ENCODE peak calls at places on chromosomes 16 and 17, in nine cellular contexts. Z, R, I, F, D, X, W, B and H are unnamed samples.

GRCh38 chr17:17810374-17811248 is 26.2 kb downstream of the SREBF1 start:
- DNase-seq in Z (peak), R (peak), I (no peak), F (peak), D (peak), X (no peak), W (no peak), B (no peak), H (no peak)

GRCh38 chr17:81666092-81666341 is 388 bp downstream of the OXLD1 start:
- DNase-seq in Z (no peak), R (no peak), I (no peak), F (no peak), D (peak), X (no peak), W (no peak), B (no peak), H (peak)

GRCh38 chr16:29158031-29158430 is 173.2 kb downstream of the LAT start:
- DNase-seq in Z (no peak), R (no peak), I (no peak), F (no peak), D (no peak), X (no peak), W (no peak), B (no peak), H (no peak)

GRCh38 chr17:59786536-59787319 is 79.3 kb downstream of the VMP1 start:
- DNase-seq in Z (peak), R (no peak), I (peak), F (peak), D (peak), X (peak), W (peak), B (peak), H (peak)

GRCh38 chr17:32110596-32110995 is 31.7 kb upstream of the RHOT1 start:
- DNase-seq in Z (no peak), R (no peak), I (no peak), F (no peak), D (no peak), X (no peak), W (no peak), B (no peak), H (no peak)

GRCh38 chr17:19538095-19539039 is 4.7 kb downstream of the SLC47A1 start:
- DNase-seq in Z (peak), R (no peak), I (no peak), F (no peak), D (no peak), X (no peak), W (no peak), B (peak), H (no peak)

GRCh38 chr16:67447508-67448076 is 16.7 kb downstream of the HSD11B2 start:
- DNase-seq in Z (no peak), R (peak), I (no peak), F (peak), D (peak), X (peak), W (no peak), B (peak), H (no peak)

GRCh38 chr17:1490643-1491405 is 1.7 kb downstream of the MYO1C start:
- DNase-seq in Z (peak), R (peak), I (no peak), F (peak), D (no peak), X (peak), W (peak), B (peak), H (peak)

GRCh38 chr17:68238488-68238887 is 9.4 kb upstream of the AMZ2 start:
- DNase-seq in Z (no peak), R (no peak), I (no peak), F (no peak), D (no peak), X (no peak), W (no peak), B (no peak), H (no peak)

GRCh38 chr16:66473654-66474519 is 46.8 kb downstream of the BEAN1 start:
- DNase-seq in Z (no peak), R (no peak), I (no peak), F (no peak), D (no peak), X (no peak), W (peak), B (no peak), H (peak)

GRCh38 chr16:47143329-47143676 is 442 bp downstream of the NETO2 start:
- DNase-seq in Z (peak), R (peak), I (no peak), F (peak), D (peak), X (peak), W (no peak), B (peak), H (peak)

GRCh38 chr16:12426122-12426521 is 377.6 kb downstream of the CPPED1 start:
- DNase-seq in Z (peak), R (no peak), I (no peak), F (peak), D (peak), X (no peak), W (no peak), B (no peak), H (peak)

GRCh38 chr17:72008236-72008874 is 112.5 kb upstream of the SOX9 start:
- DNase-seq in Z (no peak), R (no peak), I (no peak), F (peak), D (peak), X (no peak), W (no peak), B (no peak), H (peak)

GRCh38 chr16:51112311-51112710 is 38.8 kb downstream of the SALL1 start:
- DNase-seq in Z (no peak), R (no peak), I (no peak), F (no peak), D (no peak), X (no peak), W (no peak), B (no peak), H (no peak)

GRCh38 chr16:20049831-20050230 is 23.9 kb downstream of the GPR139 start:
- DNase-seq in Z (no peak), R (no peak), I (no peak), F (no peak), D (no peak), X (no peak), W (no peak), B (no peak), H (no peak)

GRCh38 chr17:20116683-20117309 is 107.6 kb downstream of the SPECC1 start:
- DNase-seq in Z (peak), R (no peak), I (no peak), F (peak), D (peak), X (peak), W (no peak), B (peak), H (peak)

GRCh38 chr16:85309656-85310587 is 197.7 kb upstream of the CIBAR2 start:
- DNase-seq in Z (no peak), R (peak), I (no peak), F (no peak), D (no peak), X (no peak), W (no peak), B (peak), H (no peak)

GRCh38 chr17:75571197-75571884 is 16.3 kb upstream of the MYO15B start:
- DNase-seq in Z (peak), R (no peak), I (no peak), F (peak), D (peak), X (peak), W (no peak), B (peak), H (no peak)

GRCh38 chr16:83779881-83780280 is 27.9 kb upstream of the HSBP1 start:
- DNase-seq in Z (no peak), R (no peak), I (peak), F (peak), D (peak), X (peak), W (no peak), B (no peak), H (peak)

GRCh38 chr17:40317345-40317873 is 8.4 kb downstream of the RARA start:
- DNase-seq in Z (peak), R (no peak), I (no peak), F (peak), D (peak), X (peak), W (peak), B (peak), H (peak)

GRCh38 chr17:73093286-73093685 is 798 bp upstream of the SLC39A11 start:
- DNase-seq in Z (no peak), R (no peak), I (no peak), F (no peak), D (no peak), X (no peak), W (no peak), B (no peak), H (no peak)

GRCh38 chr16:27229891-27230470 is 26.7 kb downstream of the KDM8 start:
- DNase-seq in Z (no peak), R (no peak), I (no peak), F (no peak), D (no peak), X (no peak), W (no peak), B (no peak), H (no peak)

GRCh38 chr16:11105038-11105903 is 150.7 kb downstream of the SOCS1 start:
- DNase-seq in Z (peak), R (no peak), I (peak), F (peak), D (peak), X (peak), W (no peak), B (peak), H (peak)

GRCh38 chr17:58586009-58586408 is 71.6 kb upstream of the MTMR4 start:
- DNase-seq in Z (no peak), R (no peak), I (no peak), F (no peak), D (no peak), X (no peak), W (no peak), B (no peak), H (no peak)

GRCh38 chr17:83133302-83134121 is 54.1 kb downstream of the METRNL start:
- DNase-seq in Z (no peak), R (no peak), I (no peak), F (no peak), D (no peak), X (no peak), W (peak), B (peak), H (no peak)

GRCh38 chr16:19507882-19508281 is 14.0 kb downstream of the GDE1 start:
- DNase-seq in Z (no peak), R (no peak), I (no peak), F (no peak), D (no peak), X (no peak), W (no peak), B (no peak), H (no peak)

GRCh38 chr17:49002331-49002730 is 5.1 kb downstream of the IGF2BP1 start:
- DNase-seq in Z (peak), R (no peak), I (no peak), F (no peak), D (no peak), X (peak), W (no peak), B (no peak), H (no peak)

DNA sequence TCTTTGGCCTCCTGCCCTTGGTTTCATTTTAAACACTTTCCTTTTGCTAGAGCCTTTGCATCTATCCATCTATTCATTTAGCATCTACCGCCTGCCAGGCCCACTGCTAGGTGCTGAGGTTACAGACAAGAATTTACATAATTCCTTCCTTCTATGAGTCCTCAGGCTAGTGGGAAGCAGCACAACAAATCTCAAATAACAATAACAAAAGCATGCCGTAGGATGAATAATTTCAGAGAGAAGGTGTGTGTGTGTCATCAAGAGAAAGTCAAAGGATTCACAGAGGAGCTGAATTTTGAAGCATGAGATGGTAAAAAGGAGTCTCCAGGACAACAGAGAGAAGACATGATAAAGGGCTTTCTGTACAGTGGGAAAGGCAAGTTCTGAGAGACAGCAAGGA is 6.1 kb upstream of the SLC46A1 start:
- DNase-seq in Z (no peak), R (no peak), I (no peak), F (no peak), D (no peak), X (no peak), W (no peak), B (no peak), H (no peak)
- H3K4me3 ChIP-seq in Z (no peak), R (no peak), I (no peak), F (no peak), D (no peak), X (no peak), W (no peak), B (no peak), H (no peak)

GRCh38 chr17:79666111-79666510 is 55.3 kb upstream of the RBFOX3 start:
- DNase-seq in Z (no peak), R (no peak), I (no peak), F (no peak), D (no peak), X (no peak), W (peak), B (no peak), H (no peak)

GRCh38 chr17:79664925-79665738 is 54.3 kb upstream of the RBFOX3 start:
- DNase-seq in Z (peak), R (peak), I (no peak), F (peak), D (no peak), X (peak), W (peak), B (peak), H (no peak)

GRCh38 chr17:79667746-79668145 is 56.9 kb upstream of the RBFOX3 start:
- DNase-seq in Z (no peak), R (no peak), I (no peak), F (no peak), D (no peak), X (no peak), W (peak), B (no peak), H (no peak)

GRCh38 chr17:79668344-79669250 is 57.7 kb upstream of the RBFOX3 start:
- DNase-seq in Z (no peak), R (no peak), I (no peak), F (no peak), D (no peak), X (no peak), W (peak), B (no peak), H (no peak)

DNA sequence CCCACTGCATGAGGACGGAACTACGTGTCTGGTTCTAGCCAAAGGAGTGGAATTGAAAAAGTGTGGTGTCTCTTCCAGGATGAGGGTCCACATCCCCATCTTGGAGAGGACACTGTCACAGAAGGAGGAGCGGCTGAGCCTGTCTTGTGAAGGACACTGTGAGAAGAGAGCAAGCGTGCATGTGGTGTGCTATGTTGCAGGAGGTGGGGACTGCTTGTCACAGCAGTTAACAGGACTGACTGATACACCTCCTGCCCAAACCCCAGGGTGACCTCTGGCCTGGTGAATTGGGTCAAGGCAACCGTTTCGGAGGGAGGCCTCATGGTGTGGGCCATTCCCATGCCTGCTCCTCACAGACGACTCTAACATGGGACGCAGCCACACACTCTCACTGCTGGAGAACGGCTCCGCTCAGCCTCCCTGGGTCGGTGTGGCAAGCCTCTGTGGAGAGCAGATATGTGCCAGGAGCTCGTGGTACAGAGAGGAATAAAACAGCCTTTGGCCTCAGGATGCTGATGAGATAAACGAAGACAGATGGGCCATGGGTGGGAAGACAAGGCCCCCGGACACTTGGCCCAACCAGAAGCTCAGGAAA is 56.4 kb upstream of the RBFOX3 start:
- DNase-seq in Z (no peak), R (no peak), I (no peak), F (no peak), D (no peak), X (no peak), W (peak), B (no peak), H (no peak)
- TF ChIP-seq CTCF in Z (no peak), R (no peak), I (no peak), F (no peak), D (no peak), X (no peak), W (no peak), B (no peak), H (no peak)

DNA sequence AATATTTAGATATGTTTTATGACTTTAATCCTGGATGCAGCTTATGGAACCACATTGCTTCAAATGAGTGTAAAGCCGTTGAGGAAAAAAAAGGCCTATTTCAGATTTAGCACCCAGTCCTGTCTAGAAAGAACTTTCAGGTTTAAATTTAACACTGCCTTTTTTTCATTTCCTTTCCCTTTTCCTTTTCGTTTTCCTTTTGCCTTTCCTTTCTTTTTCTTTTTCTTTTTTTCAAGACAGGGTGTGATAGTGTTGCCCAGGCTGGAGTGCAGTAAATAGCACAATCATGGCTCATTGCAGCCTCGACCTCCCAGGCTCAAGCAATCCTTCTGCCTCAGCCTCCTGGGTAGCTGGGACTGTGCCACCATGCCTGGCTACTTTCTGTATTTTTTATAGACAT is 15.9 kb downstream of the LUC7L3 start:
- DNase-seq in Z (no peak), R (no peak), I (no peak), F (no peak), D (no peak), X (no peak), W (no peak), B (no peak), H (no peak)
- H3K4me3 ChIP-seq in Z (no peak), R (no peak), I (no peak), F (no peak), D (no peak), X (no peak), W (no peak), B (no peak), H (no peak)

DNA sequence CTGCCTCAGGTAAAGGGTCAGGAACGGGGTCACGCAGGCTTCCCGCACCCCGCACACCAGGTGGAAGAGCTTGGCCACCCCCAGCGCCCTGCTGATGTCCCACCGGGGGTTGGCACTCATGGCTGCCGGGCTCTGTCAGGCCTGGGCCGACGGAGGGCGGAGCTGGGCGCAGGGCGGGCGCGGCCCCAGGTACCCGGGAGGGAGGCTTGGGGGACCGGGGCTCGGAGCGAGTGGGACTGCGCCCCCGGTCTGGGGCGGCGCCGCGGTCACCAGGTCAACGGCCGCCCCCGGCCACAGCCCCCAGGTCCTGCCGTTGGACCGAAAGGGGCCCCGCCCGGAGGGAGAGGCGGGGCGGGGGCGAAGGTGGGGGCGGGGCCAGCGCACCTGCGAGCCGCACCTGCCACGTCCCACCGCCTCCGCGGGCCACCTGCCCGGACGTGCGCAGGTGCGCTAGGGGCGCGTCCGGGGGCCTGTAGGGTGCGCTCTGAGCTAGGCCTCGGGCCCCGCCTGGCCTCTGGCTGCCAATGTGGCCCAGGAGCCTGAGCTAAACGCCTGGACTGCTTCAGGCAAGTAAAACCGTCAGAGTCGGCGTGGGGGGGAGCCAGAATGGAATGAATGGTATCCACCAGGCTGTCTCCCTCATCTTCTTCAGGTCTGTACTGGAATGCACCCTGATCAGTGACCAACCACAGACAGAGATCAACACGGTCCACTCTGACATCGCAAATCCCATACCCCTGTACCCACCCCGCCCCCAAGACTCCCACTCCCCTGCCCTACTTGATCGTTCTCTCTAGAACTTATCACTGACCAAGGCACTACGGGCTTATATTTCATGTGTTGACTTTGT is at the start of gene MFSD6L:
- DNase-seq in Z (peak), R (no peak), I (no peak), F (peak), D (peak), X (no peak), W (no peak), B (peak), H (no peak)
- TF ChIP-seq CTCF in Z (peak), R (no peak), I (no peak), F (no peak), D (no peak), X (no peak), W (no peak), B (no peak), H (no peak)

GRCh38 chr16:1494711-1495110 is 1.6 kb downstream of the TELO2 start:
- DNase-seq in Z (no peak), R (peak), I (no peak), F (peak), D (no peak), X (no peak), W (peak), B (no peak), H (no peak)

GRCh38 chr16:1492923-1493745 is at the start of gene TELO2:
- DNase-seq in Z (peak), R (peak), I (peak), F (peak), D (peak), X (peak), W (peak), B (peak), H (peak)

GRCh38 chr16:1493746-1494094 is 560 bp downstream of the TELO2 start:
- DNase-seq in Z (peak), R (no peak), I (no peak), F (no peak), D (no peak), X (peak), W (no peak), B (no peak), H (peak)

GRCh38 chr16:1495281-1496262 is 2.4 kb downstream of the TELO2 start:
- DNase-seq in Z (no peak), R (no peak), I (no peak), F (no peak), D (no peak), X (no peak), W (peak), B (no peak), H (no peak)

GRCh38 chr16:1494129-1494640 is 1.0 kb downstream of the TELO2 start:
- DNase-seq in Z (peak), R (peak), I (peak), F (peak), D (peak), X (peak), W (peak), B (peak), H (peak)
- H3K4me3 ChIP-seq in Z (peak), R (peak), I (peak), F (peak), D (peak), X (peak), W (peak), B (peak), H (peak)

DNA sequence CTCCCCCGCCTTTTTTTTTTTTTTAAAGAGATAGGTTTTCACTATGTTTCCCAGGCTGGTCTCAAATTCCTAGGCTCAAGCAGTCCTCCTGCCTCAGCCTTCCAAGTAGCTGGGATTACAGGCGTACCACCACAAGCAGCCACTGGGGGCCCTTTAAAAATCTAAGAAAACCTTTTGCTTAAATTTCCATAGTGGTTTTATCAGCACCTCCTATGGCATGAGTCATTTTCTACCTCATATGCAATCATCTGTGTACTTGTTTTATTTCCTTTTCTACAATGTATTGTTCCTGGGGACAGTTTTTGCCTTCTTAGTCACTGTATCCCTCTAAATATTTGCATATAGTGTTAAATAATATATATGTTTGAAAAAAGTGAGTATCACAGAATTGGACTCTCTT is 29.2 kb downstream of the GNA13 start:
- DNase-seq in Z (peak), R (no peak), I (no peak), F (peak), D (peak), X (peak), W (no peak), B (no peak), H (peak)
- TF ChIP-seq CTCF in Z (peak), R (no peak), I (peak), F (peak), D (peak), X (peak), W (peak), B (peak), H (peak)